ENCODE peak calls at places on chromosomes 12 and 14, in seven cellular contexts. Y is IMR-90, G is neuronal stem cell, N is mesenchymal stem cell, C is H9, H is H1, F is trophoblast cell. X is an unnamed sample.

GRCh38 chr12:114400925-114401324 is 5.0 kb downstream of the TBX5 start:
- DNase-seq in Y (peak; percentile 96), G (peak; percentile 36), N (no peak), C (no peak), H (no peak), F (no peak), X (peak; percentile 47)

GRCh38 chr12:29547151-29547561 is 49.7 kb upstream of the OVCH1 start:
- DNase-seq in Y (peak; percentile 85), G (no peak), N (peak; percentile 93), C (no peak), H (no peak), F (peak; percentile 17), X (peak; percentile 57)

GRCh38 chr12:67630373-67631088 is 18.0 kb upstream of the DYRK2 start:
- DNase-seq in Y (no peak), G (no peak), N (peak; percentile 33), C (peak; percentile 81), H (peak; percentile 17), F (no peak), X (peak; percentile 88)

GRCh38 chr12:42698213-42698612 is 108.7 kb upstream of the PRICKLE1 start:
- DNase-seq in Y (no peak), G (no peak), N (peak; percentile 33), C (no peak), H (no peak), F (no peak), X (no peak)

GRCh38 chr14:32572867-32573149 is 243.7 kb downstream of the AKAP6 start:
- DNase-seq in Y (no peak), G (no peak), N (no peak), C (no peak), H (no peak), F (no peak), X (no peak)

GRCh38 chr12:95168746-95169145 is 48.5 kb downstream of the FGD6 start:
- DNase-seq in Y (no peak), G (peak; percentile 26), N (no peak), C (no peak), H (no peak), F (no peak), X (no peak)

GRCh38 chr12:121964813-121965643 is 46.6 kb downstream of the CFAP251 start:
- DNase-seq in Y (peak; percentile 61), G (no peak), N (peak; percentile 36), C (no peak), H (no peak), F (no peak), X (no peak)

GRCh38 chr14:64953661-64954060 is 11.1 kb upstream of the GPX2 start:
- DNase-seq in Y (no peak), G (no peak), N (no peak), C (no peak), H (no peak), F (no peak), X (no peak)

GRCh38 chr12:131726-132465 is 65.3 kb downstream of the IQSEC3 start:
- DNase-seq in Y (no peak), G (no peak), N (no peak), C (no peak), H (no peak), F (no peak), X (no peak)

GRCh38 chr12:57101892-57102695 is 9.1 kb downstream of the STAT6 start:
- DNase-seq in Y (peak; percentile 52), G (no peak), N (peak; percentile 91), C (no peak), H (no peak), F (no peak), X (peak; percentile 55)

GRCh38 chr12:105935981-105936380 is 202.8 kb downstream of the NUAK1 start:
- DNase-seq in Y (peak; percentile 57), G (no peak), N (peak; percentile 50), C (no peak), H (no peak), F (peak; percentile 26), X (no peak)

GRCh38 chr14:95440951-95441350 is 75.5 kb downstream of the SYNE3 start:
- DNase-seq in Y (peak; percentile 63), G (no peak), N (peak; percentile 43), C (no peak), H (no peak), F (peak; percentile 81), X (peak; percentile 88)

GRCh38 chr12:124668602-124669001 is 101.2 kb upstream of the NCOR2 start:
- DNase-seq in Y (no peak), G (no peak), N (no peak), C (no peak), H (no peak), F (no peak), X (no peak)

GRCh38 chr14:89455412-89455811 is 38.4 kb upstream of the FOXN3 start:
- DNase-seq in Y (no peak), G (no peak), N (no peak), C (no peak), H (no peak), F (peak; percentile 65), X (no peak)

GRCh38 chr12:62730649-62731377 is 204.1 kb downstream of the PPM1H start:
- DNase-seq in Y (peak; percentile 67), G (no peak), N (peak; percentile 59), C (no peak), H (no peak), F (no peak), X (no peak)

GRCh38 chr14:37720131-37720530 is 124.7 kb downstream of the TTC6 start:
- DNase-seq in Y (no peak), G (no peak), N (no peak), C (no peak), H (no peak), F (no peak), X (no peak)

GRCh38 chr14:100592461-100592871 is 5.2 kb upstream of the BEGAIN start:
- DNase-seq in Y (no peak), G (no peak), N (no peak), C (no peak), H (no peak), F (no peak), X (no peak)

GRCh38 chr14:34554540-34555250 is 15.2 kb upstream of the EAPP start:
- DNase-seq in Y (peak; percentile 37), G (no peak), N (peak; percentile 95), C (no peak), H (no peak), F (peak; percentile 79), X (peak; percentile 51)

GRCh38 chr14:77071938-77072388 is 26.1 kb upstream of the CIPC start:
- DNase-seq in Y (peak; percentile 39), G (no peak), N (no peak), C (no peak), H (no peak), F (peak; percentile 60), X (peak; percentile 75)

GRCh38 chr12:47884501-47884900 is 20.3 kb downstream of the VDR start:
- DNase-seq in Y (no peak), G (no peak), N (no peak), C (no peak), H (no peak), F (no peak), X (no peak)

GRCh38 chr14:58077621-58078020 is 74.4 kb downstream of the ARMH4 start:
- DNase-seq in Y (peak; percentile 46), G (no peak), N (no peak), C (no peak), H (no peak), F (no peak), X (no peak)

DNA sequence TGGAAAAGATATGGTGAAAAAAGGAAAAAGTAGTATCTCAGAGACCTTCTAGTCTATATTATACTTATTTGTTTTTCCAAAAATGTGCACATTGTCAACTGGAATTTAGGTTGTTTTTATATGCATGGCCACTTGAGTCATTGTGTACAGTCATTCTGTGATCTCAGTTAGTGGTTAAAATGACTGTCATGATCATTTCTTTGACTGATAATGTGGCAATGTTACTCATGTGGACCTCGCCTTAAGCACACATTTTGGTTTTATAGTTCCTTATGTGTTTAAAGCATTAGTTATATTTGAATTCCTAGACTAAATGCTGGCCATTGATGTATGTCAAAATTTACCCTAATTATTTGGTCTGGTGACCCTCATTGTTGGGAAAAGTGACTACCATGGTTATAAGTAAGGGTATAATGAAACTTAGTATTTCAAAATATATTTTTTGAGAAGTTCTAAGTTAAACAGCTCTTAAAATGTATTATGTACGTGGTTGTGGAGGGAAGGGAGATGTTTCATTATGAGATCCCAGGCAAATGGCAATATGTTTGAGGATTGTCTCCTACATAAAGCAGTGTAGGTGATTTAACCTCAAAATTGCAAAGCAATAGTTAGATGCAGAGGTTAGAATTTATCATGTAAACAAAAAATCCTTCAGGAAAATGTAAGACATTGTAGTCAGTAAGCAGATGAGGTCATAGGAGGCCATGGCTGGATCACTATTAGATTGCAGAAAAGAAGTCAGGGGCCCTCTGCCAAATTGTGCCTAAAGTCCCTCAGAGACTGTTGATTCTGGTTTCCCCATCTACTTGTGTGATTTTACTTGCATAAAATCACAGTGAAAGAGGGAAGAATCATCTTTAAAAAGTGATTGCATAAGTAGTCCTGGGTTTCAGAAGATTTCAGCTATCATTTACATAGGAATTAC is 17.5 kb downstream of the PNMA1 start:
- DNase-seq in Y (peak; percentile 84), G (no peak), N (peak; percentile 57), C (no peak), H (no peak), F (no peak), X (no peak)
- H3K27ac ChIP-seq in Y (no peak overlapping the region), G (no peak overlapping the region), N (no peak overlapping the region), C (no peak overlapping the region), H (no peak overlapping the region), F (no peak overlapping the region), X (no peak overlapping the region)

GRCh38 chr14:61539631-61540030 is 155.7 kb upstream of the HIF1A start:
- DNase-seq in Y (no peak), G (no peak), N (no peak), C (no peak), H (no peak), F (no peak), X (no peak)
- H4K8ac ChIP-seq in Y (no peak overlapping the region), G (no peak overlapping the region), N (no peak overlapping the region), C (no peak overlapping the region), H (no peak overlapping the region), F (no peak overlapping the region), X (no peak overlapping the region)

DNA sequence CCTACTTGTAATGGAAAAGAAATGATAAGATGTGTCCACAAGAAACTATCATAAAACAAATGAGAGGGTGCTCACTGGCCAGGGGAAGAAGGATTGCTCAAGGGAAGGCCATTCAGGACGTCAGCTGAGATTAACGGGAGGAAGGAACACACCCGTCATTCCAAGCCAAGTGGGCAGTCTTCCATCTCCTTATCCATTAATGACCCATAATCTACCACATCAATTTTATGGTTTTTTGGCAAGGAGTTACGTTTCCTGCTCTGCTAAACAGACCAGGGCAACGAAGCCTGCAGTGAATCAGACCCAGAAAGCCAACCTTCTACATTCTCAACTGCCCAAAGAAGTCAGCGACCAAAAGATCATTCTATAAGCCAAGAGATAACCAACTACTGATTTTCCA is 25.1 kb downstream of the PRKAB1 start:
- DNase-seq in Y (peak; percentile 90), G (no peak), N (peak; percentile 89), C (no peak), H (no peak), F (no peak), X (no peak)
- H3K27ac ChIP-seq in Y (peak overlapping the region; percentile 50), G (no peak overlapping the region), N (no peak overlapping the region), C (no peak overlapping the region), H (no peak overlapping the region), F (no peak overlapping the region), X (no peak overlapping the region)

DNA sequence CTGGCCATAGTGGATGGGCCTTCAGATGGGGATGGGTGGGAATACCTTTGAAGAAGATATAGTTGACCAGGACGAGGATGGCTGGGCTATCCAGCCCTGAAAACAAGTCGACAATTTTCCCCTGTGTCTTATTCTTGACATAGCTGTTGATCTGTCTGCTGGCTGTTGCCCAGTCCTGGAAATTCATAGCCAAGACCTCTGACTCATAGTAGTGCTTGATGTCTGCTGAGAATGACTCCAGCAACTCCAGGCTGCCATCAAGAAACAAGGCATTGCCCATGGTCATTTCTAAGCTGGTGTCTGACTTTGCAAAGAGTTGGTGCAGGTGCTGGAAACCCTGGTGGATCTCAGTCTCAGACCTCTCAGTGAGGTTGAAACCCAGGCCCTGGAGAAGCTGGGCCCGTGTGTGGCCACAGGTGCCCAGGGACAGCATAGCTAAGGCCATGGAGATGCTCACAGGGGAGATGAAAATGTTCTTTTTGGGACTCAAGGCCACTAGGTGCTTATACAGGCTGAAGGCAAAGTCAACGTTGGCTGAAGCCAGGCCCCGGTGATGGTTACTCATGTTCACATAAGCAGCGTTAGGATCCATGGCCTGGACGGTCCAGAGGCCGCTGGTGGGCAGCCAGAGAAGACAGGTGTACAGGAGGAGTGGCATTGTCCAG is 9.0 kb downstream of the SERPINA6 start:
- DNase-seq in Y (peak; percentile 27), G (no peak), N (no peak), C (no peak), H (no peak), F (no peak), X (no peak)
- H4K8ac ChIP-seq in Y (no peak overlapping the region), G (peak overlapping the region; percentile 44), N (no peak overlapping the region), C (no peak overlapping the region), H (no peak overlapping the region), F (no peak overlapping the region), X (no peak overlapping the region)

X was measured in mesendoderm.